ENCODE peak calls at places on chromosomes 3 and 15, in seven cellular contexts. One of them, this sample, is unnamed.
A peak's percentile ranks its signal among the peaks of the same experiment; 100 is the strongest.

GRCh38 chr3:39934696-39935095 is 125.3 kb downstream of the MYRIP start:
- DNase-seq in GM23248: no peak
- DNase-seq in heart left ventricle: no peak
- DNase-seq in OCI-LY7: no peak
- DNase-seq in esophagus squamous epithelium: no peak
- DNase-seq in mucosa of descending colon: no peak
- DNase-seq in body of pancreas: no peak
- DNase-seq in this sample: no peak

GRCh38 chr15:60420322-60420721 is 22.5 kb upstream of the ANXA2 start:
- DNase-seq in GM23248: no peak
- DNase-seq in heart left ventricle: no peak
- DNase-seq in OCI-LY7: no peak
- DNase-seq in esophagus squamous epithelium: no peak
- DNase-seq in mucosa of descending colon: no peak
- DNase-seq in body of pancreas: no peak
- DNase-seq in this sample: peak; percentile 80

GRCh38 chr15:39472661-39473657 is 107.9 kb upstream of the THBS1 start:
- DNase-seq in GM23248: peak; percentile 97
- DNase-seq in heart left ventricle: peak; percentile 85
- DNase-seq in OCI-LY7: no peak
- DNase-seq in esophagus squamous epithelium: no peak
- DNase-seq in mucosa of descending colon: peak; percentile 69
- DNase-seq in body of pancreas: peak; percentile 94
- DNase-seq in this sample: peak; percentile 21

GRCh38 chr3:48285675-48286074 is 44.8 kb downstream of the ZNF589 start:
- DNase-seq in GM23248: peak; percentile 31
- DNase-seq in heart left ventricle: no peak
- DNase-seq in OCI-LY7: no peak
- DNase-seq in esophagus squamous epithelium: no peak
- DNase-seq in mucosa of descending colon: no peak
- DNase-seq in body of pancreas: no peak
- DNase-seq in this sample: no peak

GRCh38 chr15:89383635-89384604 is 49.3 kb upstream of the POLG start:
- DNase-seq in GM23248: peak; percentile 42
- DNase-seq in heart left ventricle: peak; percentile 68
- DNase-seq in OCI-LY7: no peak
- DNase-seq in esophagus squamous epithelium: no peak
- DNase-seq in mucosa of descending colon: peak; percentile 45
- DNase-seq in body of pancreas: peak; percentile 53
- DNase-seq in this sample: peak; percentile 45

GRCh38 chr15:33934896-33935295 is 33.4 kb upstream of the CHRM5 start:
- DNase-seq in GM23248: peak; percentile 61
- DNase-seq in heart left ventricle: no peak
- DNase-seq in OCI-LY7: no peak
- DNase-seq in esophagus squamous epithelium: no peak
- DNase-seq in mucosa of descending colon: no peak
- DNase-seq in body of pancreas: no peak
- DNase-seq in this sample: no peak

GRCh38 chr3:111768571-111769100 is 90.4 kb upstream of the PHLDB2 start:
- DNase-seq in GM23248: peak; percentile 97
- DNase-seq in heart left ventricle: no peak
- DNase-seq in OCI-LY7: no peak
- DNase-seq in esophagus squamous epithelium: no peak
- DNase-seq in mucosa of descending colon: no peak
- DNase-seq in body of pancreas: no peak
- DNase-seq in this sample: peak; percentile 70

GRCh38 chr15:79091204-79091867 is 756 bp upstream of the RASGRF1 start:
- DNase-seq in GM23248: peak; percentile 43
- DNase-seq in heart left ventricle: no peak
- DNase-seq in OCI-LY7: no peak
- DNase-seq in esophagus squamous epithelium: no peak
- DNase-seq in mucosa of descending colon: no peak
- DNase-seq in body of pancreas: no peak
- DNase-seq in this sample: no peak

GRCh38 chr3:196533260-196533681 is 18.1 kb upstream of the SMCO1 start:
- DNase-seq in GM23248: no peak
- DNase-seq in heart left ventricle: no peak
- DNase-seq in OCI-LY7: no peak
- DNase-seq in esophagus squamous epithelium: no peak
- DNase-seq in mucosa of descending colon: no peak
- DNase-seq in body of pancreas: no peak
- DNase-seq in this sample: no peak

GRCh38 chr3:131285456-131285855 is 96.1 kb upstream of the NUDT16 start:
- DNase-seq in GM23248: no peak
- DNase-seq in heart left ventricle: no peak
- DNase-seq in OCI-LY7: no peak
- DNase-seq in esophagus squamous epithelium: no peak
- DNase-seq in mucosa of descending colon: no peak
- DNase-seq in body of pancreas: no peak
- DNase-seq in this sample: no peak

GRCh38 chr15:98525625-98526024 is 122.7 kb upstream of the IGF1R start:
- DNase-seq in GM23248: peak; percentile 22
- DNase-seq in heart left ventricle: no peak
- DNase-seq in OCI-LY7: no peak
- DNase-seq in esophagus squamous epithelium: no peak
- DNase-seq in mucosa of descending colon: no peak
- DNase-seq in body of pancreas: no peak
- DNase-seq in this sample: no peak
- H3K4me3 ChIP-seq in GM23248: no peak overlapping the region
- H3K4me3 ChIP-seq in heart left ventricle: no peak overlapping the region
- H3K4me3 ChIP-seq in OCI-LY7: no peak overlapping the region
- H3K4me3 ChIP-seq in esophagus squamous epithelium: peak overlapping the region; percentile 4
- H3K4me3 ChIP-seq in mucosa of descending colon: no peak overlapping the region
- H3K4me3 ChIP-seq in body of pancreas: no peak overlapping the region
- H3K4me3 ChIP-seq in this sample: no peak overlapping the region

GRCh38 chr3:32422943-32423342 is 31.3 kb downstream of the CMTM7 start:
- DNase-seq in GM23248: no peak
- DNase-seq in heart left ventricle: no peak
- DNase-seq in OCI-LY7: no peak
- DNase-seq in esophagus squamous epithelium: no peak
- DNase-seq in mucosa of descending colon: no peak
- DNase-seq in body of pancreas: no peak
- DNase-seq in this sample: no peak

GRCh38 chr3:32423956-32424558 is 32.4 kb downstream of the CMTM7 start:
- DNase-seq in GM23248: no peak
- DNase-seq in heart left ventricle: no peak
- DNase-seq in OCI-LY7: peak; percentile 46
- DNase-seq in esophagus squamous epithelium: no peak
- DNase-seq in mucosa of descending colon: no peak
- DNase-seq in body of pancreas: no peak
- DNase-seq in this sample: peak; percentile 36

GRCh38 chr3:32421991-32422859 is 30.6 kb downstream of the CMTM7 start:
- DNase-seq in GM23248: peak; percentile 83
- DNase-seq in heart left ventricle: peak; percentile 83
- DNase-seq in OCI-LY7: no peak
- DNase-seq in esophagus squamous epithelium: peak; percentile 15
- DNase-seq in mucosa of descending colon: peak; percentile 90
- DNase-seq in body of pancreas: peak; percentile 98
- DNase-seq in this sample: peak; percentile 59

GRCh38 chr3:32423534-32423933 is 31.9 kb downstream of the CMTM7 start:
- DNase-seq in GM23248: no peak
- DNase-seq in heart left ventricle: no peak
- DNase-seq in OCI-LY7: peak; percentile 91
- DNase-seq in esophagus squamous epithelium: no peak
- DNase-seq in mucosa of descending colon: no peak
- DNase-seq in body of pancreas: no peak
- DNase-seq in this sample: no peak

DNA sequence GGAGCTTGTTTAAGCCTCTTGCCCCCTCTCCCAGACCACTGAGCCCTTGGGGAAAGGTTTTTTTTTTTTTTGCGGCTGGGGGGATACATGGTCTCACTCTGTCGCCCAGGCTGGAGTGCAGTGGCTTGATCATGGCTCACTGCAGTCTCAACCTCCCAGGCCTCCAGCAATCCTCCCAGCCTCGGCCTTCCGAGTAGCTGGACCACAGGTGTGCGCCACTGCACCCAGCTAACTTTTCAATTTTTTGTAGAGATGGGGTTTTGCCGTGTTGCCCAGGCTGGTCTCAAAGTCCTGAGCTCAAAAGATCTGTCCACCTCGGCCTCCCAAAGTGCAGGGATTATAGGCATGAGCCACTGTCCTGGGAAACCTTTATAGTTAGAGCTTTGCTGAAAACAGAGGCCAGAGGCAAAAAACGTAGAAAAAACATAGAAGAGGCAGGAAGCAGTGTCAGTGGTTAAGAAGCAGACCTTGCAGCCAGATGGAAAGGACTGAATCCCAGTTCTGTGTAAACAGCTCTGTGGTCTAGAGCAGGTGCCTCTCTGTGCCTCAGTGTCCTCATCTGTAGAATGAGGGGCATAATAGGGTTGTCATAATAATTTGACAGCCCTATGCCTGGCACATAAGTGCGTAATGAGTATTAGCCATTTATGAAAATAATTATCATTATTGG is 33.1 kb downstream of the CMTM7 start:
- DNase-seq in GM23248: no peak
- DNase-seq in heart left ventricle: no peak
- DNase-seq in OCI-LY7: peak; percentile 61
- DNase-seq in esophagus squamous epithelium: no peak
- DNase-seq in mucosa of descending colon: no peak
- DNase-seq in body of pancreas: no peak
- DNase-seq in this sample: no peak
- H3K4me1 ChIP-seq in GM23248: peaks cover 27% of the 10 kb centered on the region
- H3K4me1 ChIP-seq in heart left ventricle: peaks cover 30% of the 10 kb centered on the region
- H3K4me1 ChIP-seq in OCI-LY7: peaks cover 94% of the 10 kb centered on the region
- H3K4me1 ChIP-seq in esophagus squamous epithelium: peaks cover 56% of the 10 kb centered on the region
- H3K4me1 ChIP-seq in mucosa of descending colon: peaks cover 26% of the 10 kb centered on the region
- H3K4me1 ChIP-seq in body of pancreas: peaks cover 74% of the 10 kb centered on the region
- H3K4me1 ChIP-seq in this sample: peaks cover 16% of the 10 kb centered on the region

GRCh38 chr3:175951047-175951694 is 1092.0 kb downstream of the NAALADL2 start:
- DNase-seq in GM23248: peak; percentile 72
- DNase-seq in heart left ventricle: no peak
- DNase-seq in OCI-LY7: no peak
- DNase-seq in esophagus squamous epithelium: no peak
- DNase-seq in mucosa of descending colon: no peak
- DNase-seq in body of pancreas: no peak
- DNase-seq in this sample: no peak
- H3K9me3 ChIP-seq in GM23248: no peaks in the 10 kb centered on the region
- H3K9me3 ChIP-seq in heart left ventricle: no peaks in the 10 kb centered on the region
- H3K9me3 ChIP-seq in OCI-LY7: no peaks in the 10 kb centered on the region
- H3K9me3 ChIP-seq in esophagus squamous epithelium: no peaks in the 10 kb centered on the region
- H3K9me3 ChIP-seq in mucosa of descending colon: no peaks in the 10 kb centered on the region
- H3K9me3 ChIP-seq in body of pancreas: no peaks in the 10 kb centered on the region
- H3K9me3 ChIP-seq in this sample: no peaks in the 10 kb centered on the region

DNA sequence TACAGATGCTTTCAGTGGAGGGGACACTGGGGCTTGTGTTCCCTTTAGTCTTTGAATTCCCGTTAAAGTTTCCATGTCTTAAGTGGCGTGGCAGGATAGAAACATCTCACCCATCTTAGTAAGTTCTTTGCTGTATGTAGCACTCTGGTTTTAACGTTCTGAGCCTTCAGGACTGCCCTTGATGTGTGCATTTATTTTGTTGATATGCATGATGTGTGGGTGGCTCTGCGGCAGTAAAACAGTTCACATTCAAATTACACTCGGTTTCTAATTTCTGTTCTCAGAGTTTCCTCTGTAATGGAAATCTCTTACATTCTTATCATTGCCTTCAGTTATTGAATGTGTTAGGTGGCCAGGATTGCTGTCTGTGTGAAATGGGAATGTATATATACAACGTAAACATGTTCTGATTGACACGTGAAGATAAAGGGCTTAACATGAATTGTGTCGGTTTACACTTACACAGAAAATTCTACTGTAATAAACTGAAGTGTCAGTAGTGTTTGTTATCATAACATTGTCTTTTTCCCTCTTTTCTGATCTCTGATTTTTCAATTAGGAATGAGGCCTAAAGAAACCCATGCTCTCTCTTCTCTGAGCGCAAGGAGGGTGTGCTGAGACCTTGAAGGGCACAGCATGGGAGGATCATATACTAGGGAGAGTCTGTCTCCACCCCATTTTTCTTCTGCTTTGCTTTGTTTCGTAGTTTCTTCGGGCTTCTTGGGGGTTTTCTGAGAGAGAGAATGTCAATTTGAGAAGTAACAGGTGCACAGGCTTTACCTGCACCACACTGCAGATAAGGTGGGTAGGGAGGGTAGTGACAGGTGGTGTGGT is 51.5 kb downstream of the IGF1R start:
- DNase-seq in GM23248: no peak
- DNase-seq in heart left ventricle: no peak
- DNase-seq in OCI-LY7: no peak
- DNase-seq in esophagus squamous epithelium: no peak
- DNase-seq in mucosa of descending colon: no peak
- DNase-seq in body of pancreas: no peak
- DNase-seq in this sample: no peak
- H3K4me3 ChIP-seq in GM23248: no peak overlapping the region
- H3K4me3 ChIP-seq in heart left ventricle: no peak overlapping the region
- H3K4me3 ChIP-seq in OCI-LY7: no peak overlapping the region
- H3K4me3 ChIP-seq in esophagus squamous epithelium: no peak overlapping the region
- H3K4me3 ChIP-seq in mucosa of descending colon: no peak overlapping the region
- H3K4me3 ChIP-seq in body of pancreas: no peak overlapping the region
- H3K4me3 ChIP-seq in this sample: no peak overlapping the region

DNA sequence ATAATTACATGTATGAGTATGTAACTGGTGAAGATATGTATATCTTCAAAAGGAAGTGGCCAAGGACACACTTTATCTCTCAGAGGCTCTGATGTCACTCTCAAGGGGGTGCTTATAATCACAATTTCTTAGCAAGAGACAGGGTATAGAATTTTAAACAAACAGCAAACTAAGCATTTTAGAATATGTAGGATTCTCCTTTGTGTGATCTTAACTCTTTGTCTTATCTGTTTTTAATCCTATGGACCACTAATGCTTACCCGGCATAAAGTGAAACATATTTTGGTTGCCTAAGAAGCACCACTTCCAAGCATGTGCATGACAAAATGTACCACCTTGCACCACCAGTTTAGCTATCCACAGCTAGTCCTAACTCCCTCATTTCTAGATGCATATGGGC is 8.2 kb upstream of the MBNL1 start:
- DNase-seq in GM23248: no peak
- DNase-seq in heart left ventricle: no peak
- DNase-seq in OCI-LY7: no peak
- DNase-seq in esophagus squamous epithelium: no peak
- DNase-seq in mucosa of descending colon: no peak
- DNase-seq in body of pancreas: no peak
- DNase-seq in this sample: no peak
- H3K4me1 ChIP-seq in GM23248: peaks cover 30% of the 10 kb centered on the region
- H3K4me1 ChIP-seq in heart left ventricle: peaks cover 27% of the 10 kb centered on the region
- H3K4me1 ChIP-seq in OCI-LY7: peaks cover 41% of the 10 kb centered on the region
- H3K4me1 ChIP-seq in esophagus squamous epithelium: peaks cover 91% of the 10 kb centered on the region
- H3K4me1 ChIP-seq in mucosa of descending colon: peaks cover 19% of the 10 kb centered on the region
- H3K4me1 ChIP-seq in body of pancreas: peaks cover 34% of the 10 kb centered on the region
- H3K4me1 ChIP-seq in this sample: peaks cover 3% of the 10 kb centered on the region

DNA sequence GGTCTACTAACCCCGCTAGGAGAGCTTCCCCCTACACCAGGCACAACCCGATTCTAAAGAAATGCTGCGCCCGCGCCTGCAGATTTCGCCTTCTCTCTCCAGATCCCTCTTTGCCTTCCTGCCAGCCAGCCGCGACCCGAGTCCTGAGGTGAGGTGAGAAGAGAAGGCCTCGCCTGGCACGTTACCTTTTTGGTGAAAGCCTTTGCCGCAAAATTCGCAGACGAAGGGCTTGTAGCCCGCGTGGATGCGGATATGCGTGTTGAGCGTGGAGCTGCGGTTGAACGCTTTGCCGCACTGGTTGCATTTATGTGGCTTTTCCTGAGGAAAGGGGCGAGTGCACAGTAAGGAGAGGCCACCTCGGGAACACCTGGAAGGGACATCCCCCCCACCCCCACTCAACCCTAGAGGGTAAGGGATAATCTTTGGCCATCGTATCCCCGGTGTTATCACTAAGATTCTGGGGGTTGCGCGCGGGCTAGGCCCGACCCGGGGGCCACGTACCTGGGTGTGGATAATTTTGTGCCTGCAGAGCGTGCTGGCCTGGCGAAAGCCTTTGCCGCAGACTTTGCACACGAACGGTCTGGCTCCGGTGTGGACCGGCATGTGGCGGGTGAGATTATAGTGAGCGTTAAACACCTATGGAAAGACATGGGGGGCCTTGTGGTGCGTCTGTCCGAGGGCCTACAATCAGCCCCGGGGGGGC is 2.2 kb downstream of the FEZF2 start:
- DNase-seq in GM23248: no peak
- DNase-seq in heart left ventricle: no peak
- DNase-seq in OCI-LY7: no peak
- DNase-seq in esophagus squamous epithelium: no peak
- DNase-seq in mucosa of descending colon: no peak
- DNase-seq in body of pancreas: no peak
- DNase-seq in this sample: no peak
- H3K9me3 ChIP-seq in GM23248: no peaks in the 10 kb centered on the region
- H3K9me3 ChIP-seq in heart left ventricle: no peaks in the 10 kb centered on the region
- H3K9me3 ChIP-seq in OCI-LY7: no peaks in the 10 kb centered on the region
- H3K9me3 ChIP-seq in esophagus squamous epithelium: no peaks in the 10 kb centered on the region
- H3K9me3 ChIP-seq in mucosa of descending colon: no peaks in the 10 kb centered on the region
- H3K9me3 ChIP-seq in body of pancreas: no peaks in the 10 kb centered on the region
- H3K9me3 ChIP-seq in this sample: no peaks in the 10 kb centered on the region